ENCODE peak calls at places on chromosomes 3 and 15, in eight cellular contexts. Z is substantia nigra; V is EH; P is CD4-positive, alpha-beta T cell; N is A549; H is islet precursor cell; O is heart right ventricle; G is ovary. C is an unnamed sample.

GRCh38 chr3:31289592-31289991 is 243.1 kb upstream of the STT3B start:
- DNase-seq in Z (no peak), O (no peak), H (peak; percentile 59), G (no peak), N (no peak), V (no peak), P (no peak), C (no peak)

GRCh38 chr3:73745429-73746247 is 120.9 kb upstream of the PDZRN3 start:
- DNase-seq in O (no peak), V (peak; percentile 25), Z (no peak), H (no peak), P (no peak), N (no peak), G (peak; percentile 49), C (peak; percentile 30)

GRCh38 chr3:31343075-31343474 is 189.7 kb upstream of the STT3B start:
- DNase-seq in V (peak; percentile 19), H (no peak), O (no peak), N (no peak), P (no peak), G (no peak), Z (no peak), C (peak; percentile 89)

GRCh38 chr3:140568842-140569520 is 108.9 kb upstream of the TRIM42 start:
- DNase-seq in P (no peak), Z (no peak), H (no peak), N (no peak), G (peak; percentile 78), O (peak; percentile 73), V (no peak), C (peak; percentile 19)

GRCh38 chr3:122919291-122919610 is 108.3 kb downstream of the SEMA5B start:
- DNase-seq in P (no peak), N (no peak), H (no peak), V (no peak), G (no peak), O (no peak), Z (no peak), C (no peak)

GRCh38 chr15:88636039-88636438 is 2.8 kb upstream of the ISG20 start:
- DNase-seq in H (peak; percentile 87), V (no peak), Z (no peak), O (no peak), P (peak; percentile 71), G (no peak), N (peak; percentile 52), C (no peak)

GRCh38 chr3:51642462-51642861 is 28.6 kb upstream of the TEX264 start:
- DNase-seq in N (no peak), P (no peak), O (no peak), V (peak; percentile 18), G (no peak), Z (no peak), H (no peak), C (no peak)

GRCh38 chr3:49802719-49803463 is at the start of gene INKA1:
- DNase-seq in V (peak; percentile 83), H (peak; percentile 91), Z (peak; percentile 89), P (peak; percentile 84), N (peak; percentile 81), G (peak; percentile 89), O (peak; percentile 94), C (peak; percentile 77)

GRCh38 chr3:47423548-47424145 is 42.8 kb downstream of the PTPN23 start:
- DNase-seq in N (no peak), H (no peak), O (no peak), V (no peak), G (no peak), Z (no peak), P (no peak), C (no peak)

C was measured in fibroblast of the aortic adventitia.